ENCODE peak calls at places on chromosome 21, in four cellular contexts. D, Q, W and R are unnamed samples.

GRCh38 chr21:37006521-37007291 is at the start of gene RIPPLY3:
- DNase-seq in D (no peak), Q (peak), W (no peak), R (peak)

GRCh38 chr21:36908260-36908908 is 58.1 kb downstream of the HLCS start:
- DNase-seq in D (no peak), Q (peak), W (no peak), R (no peak)

GRCh38 chr21:44552136-44552535 is 831 bp upstream of the KRTAP10-2 start:
- DNase-seq in D (no peak), Q (no peak), W (no peak), R (no peak)

GRCh38 chr21:37073417-37074194 is 552 bp downstream of the TTC3 start:
- DNase-seq in D (peak), Q (peak), W (peak), R (peak)

GRCh38 chr21:33383056-33383888 is 19.9 kb upstream of the IFNGR2 start:
- DNase-seq in D (peak), Q (peak), W (peak), R (peak)

GRCh38 chr21:45138199-45139002 is 64.0 kb downstream of the ADARB1 start:
- DNase-seq in D (peak), Q (peak), W (peak), R (peak)

GRCh38 chr21:17119466-17120297 is 393.2 kb upstream of the CXADR start:
- DNase-seq in D (no peak), Q (no peak), W (no peak), R (no peak)

GRCh38 chr21:32001390-32001789 is 128.6 kb downstream of the HUNK start:
- DNase-seq in D (no peak), Q (no peak), W (no peak), R (no peak)

GRCh38 chr21:26070121-26070520 is 100.4 kb downstream of the APP start:
- DNase-seq in D (no peak), Q (no peak), W (no peak), R (no peak)
- H3K4me3 ChIP-seq in D (no peak), Q (no peak), W (no peak), R (no peak)

GRCh38 chr21:25569711-25570110 is 37.6 kb downstream of the MRPL39 start:
- DNase-seq in D (no peak), Q (no peak), W (no peak), R (no peak)
- H3K4me3 ChIP-seq in D (no peak), Q (no peak), W (no peak), R (no peak)

DNA sequence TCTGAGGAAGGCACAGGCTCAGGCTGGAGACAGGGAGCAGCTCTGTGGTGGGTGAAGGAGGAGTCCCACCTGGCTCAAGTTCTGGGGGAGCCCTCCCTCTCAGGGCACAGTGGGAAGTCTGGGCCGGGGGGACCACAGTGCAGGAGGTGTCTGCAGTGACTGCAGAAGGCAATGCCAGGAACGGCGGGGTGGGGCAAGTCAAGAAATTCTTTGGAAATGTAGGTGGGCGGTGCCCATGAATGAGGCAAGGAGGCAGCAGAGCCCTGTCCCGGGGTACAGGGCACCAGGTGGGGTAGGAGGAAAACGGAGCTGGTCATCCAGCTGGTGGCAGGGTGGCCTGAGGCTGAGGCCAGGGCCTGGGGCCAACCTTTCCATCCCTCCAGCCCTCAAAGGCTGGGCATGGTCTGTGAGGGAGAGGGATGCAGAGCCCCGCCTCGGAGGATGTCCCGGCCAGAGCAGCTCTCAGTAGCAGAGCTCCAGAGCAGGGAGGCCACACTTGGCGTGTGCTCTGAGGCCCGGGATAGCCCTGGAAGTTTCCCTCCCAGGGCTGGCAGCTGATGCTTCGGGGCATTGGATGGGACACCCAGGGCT is 4.7 kb downstream of the TFF3 start:
- DNase-seq in D (no peak), Q (no peak), W (no peak), R (no peak)
- H3K4me3 ChIP-seq in D (no peak), Q (no peak), W (no peak), R (no peak)

GRCh38 chr21:39388811-39389155 is 39.9 kb upstream of the HMGN1 start:
- DNase-seq in D (no peak), Q (no peak), W (no peak), R (no peak)
- H3K4me3 ChIP-seq in D (peak), Q (peak), W (peak), R (peak)

GRCh38 chr21:35025206-35026152 is 23.6 kb downstream of the RUNX1 start:
- DNase-seq in D (no peak), Q (no peak), W (no peak), R (no peak)
- H3K4me3 ChIP-seq in D (no peak), Q (no peak), W (no peak), R (no peak)